ENCODE peak calls at places on chromosome 9, in four cellular contexts. One of them, this sample, is unnamed.
A peak's percentile ranks its signal among the peaks of the same experiment; 100 is the strongest.

GRCh38 chr9:113863345-113863744 is 12.8 kb upstream of the ZNF618 start:
- DNase-seq in neural progenitor cell: no peak
- DNase-seq in A549: no peak
- DNase-seq in IMR-90: no peak
- DNase-seq in this sample: no peak

GRCh38 chr9:35793461-35793860 is 2.1 kb downstream of the NPR2 start:
- DNase-seq in neural progenitor cell: no peak
- DNase-seq in A549: no peak
- DNase-seq in IMR-90: no peak
- DNase-seq in this sample: no peak

GRCh38 chr9:105413486-105414068 is 34.3 kb upstream of the FSD1L start:
- DNase-seq in neural progenitor cell: peak; percentile 68
- DNase-seq in IMR-90: peak; percentile 53
- DNase-seq in A549: peak; percentile 58
- DNase-seq in this sample: no peak

GRCh38 chr9:121896545-121896943 is 196.6 kb downstream of the TTLL11 start:
- DNase-seq in neural progenitor cell: no peak
- DNase-seq in IMR-90: no peak
- DNase-seq in A549: no peak
- DNase-seq in this sample: no peak

GRCh38 chr9:75265525-75265972 is 177.2 kb downstream of the OSTF1 start:
- DNase-seq in A549: peak; percentile 36
- DNase-seq in IMR-90: peak; percentile 42
- DNase-seq in neural progenitor cell: peak; percentile 67
- DNase-seq in this sample: peak; percentile 86

GRCh38 chr9:114207845-114208244 is 52.5 kb downstream of the COL27A1 start:
- DNase-seq in A549: no peak
- DNase-seq in neural progenitor cell: no peak
- DNase-seq in IMR-90: no peak
- DNase-seq in this sample: no peak

GRCh38 chr9:109199676-109200075 is 32.6 kb upstream of the FRRS1L start:
- DNase-seq in neural progenitor cell: no peak
- DNase-seq in A549: no peak
- DNase-seq in IMR-90: no peak
- DNase-seq in this sample: no peak

GRCh38 chr9:81053298-81054025 is 635.9 kb downstream of the TLE1 start:
- DNase-seq in IMR-90: no peak
- DNase-seq in A549: no peak
- DNase-seq in neural progenitor cell: no peak
- DNase-seq in this sample: no peak

DNA sequence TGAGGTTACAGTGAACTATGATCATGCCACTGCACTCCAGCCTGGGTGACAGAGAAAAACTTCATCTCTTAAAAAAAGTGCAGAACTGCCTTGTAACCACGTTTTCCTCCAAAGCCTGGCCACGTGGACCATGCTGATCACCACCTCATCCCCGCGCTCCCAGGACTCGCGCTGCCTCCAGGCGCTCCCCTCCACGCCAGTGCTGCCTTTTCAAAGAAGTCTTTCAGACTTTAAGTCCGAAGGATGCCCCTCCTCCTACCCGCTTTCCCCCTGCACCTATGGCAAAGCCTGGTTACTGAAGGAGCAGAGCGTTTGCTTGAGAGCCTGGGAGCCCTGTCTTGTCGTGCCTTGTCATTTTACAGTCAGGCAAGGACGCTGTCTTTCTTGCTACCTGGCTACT is 43.8 kb downstream of the HABP4 start:
- DNase-seq in neural progenitor cell: peak; percentile 59
- DNase-seq in A549: no peak
- DNase-seq in IMR-90: no peak
- DNase-seq in this sample: no peak
- H3K4me2 ChIP-seq in neural progenitor cell: no peak overlapping the region
- H3K4me2 ChIP-seq in A549: no peak overlapping the region
- H3K4me2 ChIP-seq in IMR-90: no peak overlapping the region
- H3K4me2 ChIP-seq in this sample: no peak overlapping the region

GRCh38 chr9:91939953-91940352 is 10.1 kb downstream of the ROR2 start:
- DNase-seq in neural progenitor cell: peak; percentile 60
- DNase-seq in A549: no peak
- DNase-seq in IMR-90: no peak
- DNase-seq in this sample: no peak

GRCh38 chr9:91937727-91938126 is 12.3 kb downstream of the ROR2 start:
- DNase-seq in neural progenitor cell: no peak
- DNase-seq in A549: no peak
- DNase-seq in IMR-90: no peak
- DNase-seq in this sample: no peak

GRCh38 chr9:91935066-91935729 is 14.8 kb downstream of the ROR2 start:
- DNase-seq in A549: no peak
- DNase-seq in neural progenitor cell: peak; percentile 32
- DNase-seq in IMR-90: no peak
- DNase-seq in this sample: no peak

GRCh38 chr9:91935805-91936204 is 14.2 kb downstream of the ROR2 start:
- DNase-seq in IMR-90: no peak
- DNase-seq in A549: no peak
- DNase-seq in neural progenitor cell: no peak
- DNase-seq in this sample: no peak

DNA sequence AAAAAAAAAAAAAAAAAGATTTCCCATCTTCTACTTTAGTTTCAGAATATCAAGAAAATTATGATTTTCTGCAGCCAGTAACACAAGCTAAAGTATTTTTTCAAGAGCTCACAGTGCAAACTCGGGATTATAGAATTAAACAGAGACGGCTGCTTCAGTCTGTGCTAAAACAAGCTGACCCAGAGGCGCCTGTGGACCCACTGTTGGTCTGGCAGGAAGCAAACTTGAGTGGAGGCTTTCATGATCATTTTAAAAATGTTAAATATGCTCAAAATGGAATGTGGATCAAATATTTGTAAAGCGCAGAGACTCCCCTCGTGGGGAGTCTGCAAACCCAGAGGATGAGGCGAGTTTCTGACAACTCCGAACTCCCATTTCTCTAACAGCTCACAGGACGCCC is 13.0 kb downstream of the ROR2 start:
- DNase-seq in A549: no peak
- DNase-seq in IMR-90: no peak
- DNase-seq in neural progenitor cell: no peak
- DNase-seq in this sample: no peak
- H3K4me2 ChIP-seq in A549: no peak overlapping the region
- H3K4me2 ChIP-seq in IMR-90: no peak overlapping the region
- H3K4me2 ChIP-seq in neural progenitor cell: no peak overlapping the region
- H3K4me2 ChIP-seq in this sample: no peak overlapping the region

GRCh38 chr9:14240491-14240890 is 73.5 kb downstream of the NFIB start:
- DNase-seq in IMR-90: peak; percentile 44
- DNase-seq in A549: no peak
- DNase-seq in neural progenitor cell: no peak
- DNase-seq in this sample: no peak

GRCh38 chr9:14238044-14238443 is 75.9 kb downstream of the NFIB start:
- DNase-seq in neural progenitor cell: no peak
- DNase-seq in A549: peak; percentile 81
- DNase-seq in IMR-90: peak; percentile 18
- DNase-seq in this sample: no peak

GRCh38 chr9:14238518-14238917 is 75.4 kb downstream of the NFIB start:
- DNase-seq in A549: peak; percentile 83
- DNase-seq in neural progenitor cell: peak; percentile 15
- DNase-seq in IMR-90: peak; percentile 58
- DNase-seq in this sample: no peak

GRCh38 chr9:14231196-14231990 is 82.5 kb downstream of the NFIB start:
- DNase-seq in IMR-90: no peak
- DNase-seq in neural progenitor cell: no peak
- DNase-seq in A549: no peak
- DNase-seq in this sample: no peak

GRCh38 chr9:14236586-14236985 is 77.4 kb downstream of the NFIB start:
- DNase-seq in A549: no peak
- DNase-seq in neural progenitor cell: no peak
- DNase-seq in IMR-90: no peak
- DNase-seq in this sample: no peak
- H3K4me2 ChIP-seq in A549: peak overlapping the region; percentile 79
- H3K4me2 ChIP-seq in neural progenitor cell: no peak overlapping the region
- H3K4me2 ChIP-seq in IMR-90: no peak overlapping the region
- H3K4me2 ChIP-seq in this sample: no peak overlapping the region

GRCh38 chr9:88259041-88259440 is 120.8 kb upstream of the SPATA31C2 start:
- DNase-seq in A549: no peak
- DNase-seq in neural progenitor cell: no peak
- DNase-seq in IMR-90: no peak
- DNase-seq in this sample: no peak

GRCh38 chr9:88256216-88256615 is 117.9 kb upstream of the SPATA31C2 start:
- DNase-seq in IMR-90: no peak
- DNase-seq in A549: no peak
- DNase-seq in neural progenitor cell: no peak
- DNase-seq in this sample: peak; percentile 20

GRCh38 chr9:88258012-88258411 is 119.7 kb upstream of the SPATA31C2 start:
- DNase-seq in neural progenitor cell: no peak
- DNase-seq in IMR-90: peak; percentile 71
- DNase-seq in A549: no peak
- DNase-seq in this sample: peak; percentile 21

DNA sequence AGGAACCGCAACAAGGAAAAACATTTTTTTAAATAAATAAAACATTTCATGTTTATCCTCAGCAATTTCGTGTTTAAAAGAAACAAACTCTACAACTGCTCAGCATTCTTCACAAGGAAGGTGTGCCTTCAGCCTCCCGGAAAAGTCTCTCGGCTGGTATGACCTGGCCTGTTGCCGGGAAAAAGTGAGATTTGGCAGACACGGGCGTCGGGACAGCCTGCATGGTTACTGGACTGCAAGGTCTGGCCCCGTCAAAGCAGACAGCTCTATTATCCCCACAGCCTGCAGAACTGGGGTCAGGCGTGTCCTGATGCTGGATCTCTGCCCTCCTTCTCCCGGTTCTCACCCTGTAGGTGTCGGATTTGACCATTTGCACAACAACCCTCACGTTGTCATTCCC is 120.3 kb upstream of the SPATA31C2 start:
- DNase-seq in IMR-90: no peak
- DNase-seq in neural progenitor cell: no peak
- DNase-seq in A549: no peak
- DNase-seq in this sample: no peak
- H3K4me2 ChIP-seq in IMR-90: peak overlapping the region; percentile 62
- H3K4me2 ChIP-seq in neural progenitor cell: no peak overlapping the region
- H3K4me2 ChIP-seq in A549: no peak overlapping the region
- H3K4me2 ChIP-seq in this sample: no peak overlapping the region

DNA sequence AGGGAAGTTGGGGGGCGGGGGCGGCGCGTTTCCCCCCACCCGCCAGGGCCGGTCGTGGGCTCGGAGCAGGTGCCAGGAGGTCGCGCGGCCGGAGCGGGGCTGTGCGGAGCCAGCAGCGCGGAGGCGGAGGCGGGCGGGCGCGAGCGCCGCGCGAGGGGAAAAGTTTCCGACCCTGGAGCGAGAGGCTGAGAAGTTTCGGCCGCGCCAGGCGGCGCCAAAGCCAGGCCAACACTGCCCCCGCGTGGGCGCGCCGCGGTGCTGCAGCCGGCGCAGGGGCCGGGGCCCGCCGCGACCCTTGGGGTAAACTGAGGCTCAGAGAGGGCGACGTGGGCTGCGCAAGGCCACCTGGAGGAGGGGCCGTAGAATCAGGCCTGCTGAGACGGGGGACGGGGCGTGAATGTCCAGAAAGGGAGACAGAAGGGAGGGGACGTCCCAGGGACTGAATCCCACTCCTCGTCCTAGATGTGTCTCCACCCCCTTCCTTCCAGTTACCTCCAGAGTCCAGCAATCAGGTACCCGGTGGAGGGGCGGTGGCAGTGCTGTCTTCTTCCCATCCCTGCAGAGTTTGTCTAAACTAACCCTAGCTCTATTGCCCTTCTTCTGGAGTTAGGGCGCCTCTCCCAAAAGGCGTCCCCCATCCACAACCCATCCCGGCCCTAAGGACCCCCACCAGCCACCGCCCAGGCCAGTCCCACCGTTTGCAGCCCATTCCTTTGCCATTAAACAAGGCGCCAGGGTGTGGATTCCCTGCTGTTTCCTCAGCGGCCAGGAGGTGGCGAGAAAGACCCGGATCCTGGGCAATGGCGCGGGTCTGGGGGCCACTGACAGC is 10.2 kb downstream of the C9orf50 start:
- DNase-seq in neural progenitor cell: peak; percentile 91
- DNase-seq in IMR-90: peak; percentile 58
- DNase-seq in A549: peak; percentile 74
- DNase-seq in this sample: peak; percentile 82
- H3K4me2 ChIP-seq in neural progenitor cell: peak overlapping the region; percentile 88
- H3K4me2 ChIP-seq in IMR-90: peak overlapping the region; percentile 99
- H3K4me2 ChIP-seq in A549: peak overlapping the region; percentile 83
- H3K4me2 ChIP-seq in this sample: peak overlapping the region; percentile 88